ENCODE peak calls at places on chromosomes 11 and 22, in seven cellular contexts. One of them, this sample, is unnamed.

GRCh38 chr11:134398079-134398444 is 14.0 kb downstream of the B3GAT1 start:
- DNase-seq in RWPE1: peak; percentile 18
- DNase-seq in uterus: no peak
- DNase-seq in dorsolateral prefrontal cortex: no peak
- DNase-seq in coronary artery: no peak
- DNase-seq in stomach: peak; percentile 83
- DNase-seq in gastrocnemius medialis: no peak
- DNase-seq in this sample: no peak

GRCh38 chr11:33987545-33987944 is 64.0 kb upstream of the CAPRIN1 start:
- DNase-seq in dorsolateral prefrontal cortex: no peak
- DNase-seq in uterus: no peak
- DNase-seq in RWPE1: no peak
- DNase-seq in stomach: no peak
- DNase-seq in gastrocnemius medialis: no peak
- DNase-seq in coronary artery: no peak
- DNase-seq in this sample: no peak

GRCh38 chr11:46183819-46184218 is 62.6 kb upstream of the PHF21A start:
- DNase-seq in stomach: no peak
- DNase-seq in dorsolateral prefrontal cortex: no peak
- DNase-seq in RWPE1: peak; percentile 78
- DNase-seq in uterus: no peak
- DNase-seq in gastrocnemius medialis: no peak
- DNase-seq in coronary artery: no peak
- DNase-seq in this sample: no peak

GRCh38 chr11:117819096-117820040 is 5.2 kb downstream of the FXYD2 start:
- DNase-seq in uterus: peak; percentile 75
- DNase-seq in RWPE1: no peak
- DNase-seq in stomach: peak; percentile 66
- DNase-seq in coronary artery: no peak
- DNase-seq in gastrocnemius medialis: no peak
- DNase-seq in dorsolateral prefrontal cortex: no peak
- DNase-seq in this sample: no peak

GRCh38 chr11:103433976-103434375 is 324.8 kb downstream of the DYNC2H1 start:
- DNase-seq in dorsolateral prefrontal cortex: no peak
- DNase-seq in uterus: no peak
- DNase-seq in stomach: no peak
- DNase-seq in gastrocnemius medialis: no peak
- DNase-seq in RWPE1: no peak
- DNase-seq in coronary artery: no peak
- DNase-seq in this sample: no peak

GRCh38 chr11:15883349-15883961 is 472.9 kb downstream of the SOX6 start:
- DNase-seq in gastrocnemius medialis: no peak
- DNase-seq in stomach: no peak
- DNase-seq in RWPE1: no peak
- DNase-seq in dorsolateral prefrontal cortex: no peak
- DNase-seq in coronary artery: no peak
- DNase-seq in uterus: peak; percentile 18
- DNase-seq in this sample: no peak

GRCh38 chr11:353315-353857 is 15.9 kb upstream of the B4GALNT4 start:
- DNase-seq in gastrocnemius medialis: peak; percentile 77
- DNase-seq in RWPE1: no peak
- DNase-seq in uterus: peak; percentile 91
- DNase-seq in stomach: peak; percentile 87
- DNase-seq in dorsolateral prefrontal cortex: peak; percentile 21
- DNase-seq in coronary artery: peak; percentile 94
- DNase-seq in this sample: no peak

GRCh38 chr22:40541300-40541699 is 95.2 kb downstream of the MRTFA start:
- DNase-seq in gastrocnemius medialis: no peak
- DNase-seq in uterus: no peak
- DNase-seq in stomach: no peak
- DNase-seq in coronary artery: no peak
- DNase-seq in RWPE1: peak; percentile 87
- DNase-seq in dorsolateral prefrontal cortex: no peak
- DNase-seq in this sample: no peak

DNA sequence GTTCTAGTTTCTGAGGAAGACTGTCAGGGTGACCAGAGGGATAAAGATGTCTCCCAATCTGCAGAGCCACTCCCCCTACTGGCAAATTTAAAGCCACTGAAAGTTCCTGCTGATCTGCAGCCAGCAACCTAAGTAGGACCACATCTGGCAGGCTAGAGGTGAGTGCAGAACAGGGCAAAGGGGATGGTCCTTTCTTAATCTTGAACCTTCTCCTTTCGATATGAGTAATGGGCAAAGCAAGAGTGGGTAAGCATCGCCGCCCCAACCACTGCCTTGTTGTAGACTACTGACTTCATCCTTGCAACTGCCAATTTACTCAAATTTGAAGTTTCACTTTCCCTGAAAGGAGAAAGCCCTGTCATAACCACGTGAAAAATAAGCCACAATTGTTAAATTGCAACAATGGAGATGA is 30.7 kb downstream of the SCUBE2 start:
- DNase-seq in RWPE1: no peak
- DNase-seq in uterus: no peak
- DNase-seq in dorsolateral prefrontal cortex: no peak
- DNase-seq in gastrocnemius medialis: no peak
- DNase-seq in stomach: no peak
- DNase-seq in coronary artery: no peak
- DNase-seq in this sample: no peak
- TF ChIP-seq CTCF in RWPE1: no peak
- TF ChIP-seq CTCF in uterus: no peak
- TF ChIP-seq CTCF in dorsolateral prefrontal cortex: peak; percentile 14
- TF ChIP-seq CTCF in gastrocnemius medialis: no peak
- TF ChIP-seq CTCF in stomach: no peak
- TF ChIP-seq CTCF in coronary artery: no peak
- TF ChIP-seq CTCF in this sample: peak; percentile 27

GRCh38 chr22:45970709-45971388 is 6.1 kb downstream of the WNT7B start:
- DNase-seq in RWPE1: no peak
- DNase-seq in gastrocnemius medialis: no peak
- DNase-seq in coronary artery: no peak
- DNase-seq in stomach: no peak
- DNase-seq in uterus: no peak
- DNase-seq in dorsolateral prefrontal cortex: no peak
- DNase-seq in this sample: no peak

GRCh38 chr22:45968003-45968650 is 8.8 kb downstream of the WNT7B start:
- DNase-seq in stomach: no peak
- DNase-seq in uterus: no peak
- DNase-seq in coronary artery: no peak
- DNase-seq in RWPE1: no peak
- DNase-seq in dorsolateral prefrontal cortex: no peak
- DNase-seq in gastrocnemius medialis: no peak
- DNase-seq in this sample: no peak

GRCh38 chr22:45969801-45970464 is 7.0 kb downstream of the WNT7B start:
- DNase-seq in uterus: no peak
- DNase-seq in stomach: no peak
- DNase-seq in coronary artery: no peak
- DNase-seq in gastrocnemius medialis: no peak
- DNase-seq in dorsolateral prefrontal cortex: no peak
- DNase-seq in RWPE1: no peak
- DNase-seq in this sample: no peak

GRCh38 chr22:45968751-45969413 is 8.1 kb downstream of the WNT7B start:
- DNase-seq in RWPE1: peak; percentile 93
- DNase-seq in stomach: no peak
- DNase-seq in gastrocnemius medialis: no peak
- DNase-seq in dorsolateral prefrontal cortex: no peak
- DNase-seq in coronary artery: no peak
- DNase-seq in uterus: no peak
- DNase-seq in this sample: no peak

GRCh38 chr22:45969414-45969799 is 7.6 kb downstream of the WNT7B start:
- DNase-seq in RWPE1: no peak
- DNase-seq in uterus: no peak
- DNase-seq in gastrocnemius medialis: no peak
- DNase-seq in stomach: no peak
- DNase-seq in dorsolateral prefrontal cortex: no peak
- DNase-seq in coronary artery: no peak
- DNase-seq in this sample: no peak
- TF ChIP-seq CTCF in RWPE1: peak; percentile 29
- TF ChIP-seq CTCF in uterus: no peak
- TF ChIP-seq CTCF in gastrocnemius medialis: no peak
- TF ChIP-seq CTCF in stomach: no peak
- TF ChIP-seq CTCF in dorsolateral prefrontal cortex: no peak
- TF ChIP-seq CTCF in coronary artery: no peak
- TF ChIP-seq CTCF in this sample: peak; percentile 30

GRCh38 chr11:86869531-86869930 is 69.2 kb downstream of the PRSS23 start:
- DNase-seq in coronary artery: no peak
- DNase-seq in stomach: no peak
- DNase-seq in uterus: no peak
- DNase-seq in gastrocnemius medialis: no peak
- DNase-seq in RWPE1: no peak
- DNase-seq in dorsolateral prefrontal cortex: no peak
- DNase-seq in this sample: no peak

GRCh38 chr11:86874314-86875056 is 74.1 kb downstream of the PRSS23 start:
- DNase-seq in uterus: no peak
- DNase-seq in RWPE1: no peak
- DNase-seq in gastrocnemius medialis: no peak
- DNase-seq in dorsolateral prefrontal cortex: no peak
- DNase-seq in coronary artery: no peak
- DNase-seq in stomach: no peak
- DNase-seq in this sample: no peak

GRCh38 chr11:86865436-86865835 is 65.1 kb downstream of the PRSS23 start:
- DNase-seq in uterus: no peak
- DNase-seq in stomach: no peak
- DNase-seq in RWPE1: no peak
- DNase-seq in dorsolateral prefrontal cortex: peak; percentile 67
- DNase-seq in coronary artery: no peak
- DNase-seq in gastrocnemius medialis: no peak
- DNase-seq in this sample: no peak

GRCh38 chr11:86873573-86874083 is 73.3 kb downstream of the PRSS23 start:
- DNase-seq in uterus: no peak
- DNase-seq in RWPE1: no peak
- DNase-seq in gastrocnemius medialis: no peak
- DNase-seq in stomach: no peak
- DNase-seq in dorsolateral prefrontal cortex: no peak
- DNase-seq in coronary artery: no peak
- DNase-seq in this sample: no peak

GRCh38 chr11:86869966-86870570 is 69.7 kb downstream of the PRSS23 start:
- DNase-seq in RWPE1: peak; percentile 60
- DNase-seq in gastrocnemius medialis: peak; percentile 24
- DNase-seq in dorsolateral prefrontal cortex: peak; percentile 32
- DNase-seq in stomach: peak; percentile 50
- DNase-seq in uterus: peak; percentile 64
- DNase-seq in coronary artery: no peak
- DNase-seq in this sample: no peak
- TF ChIP-seq CTCF in RWPE1: peak; percentile 83
- TF ChIP-seq CTCF in gastrocnemius medialis: peak; percentile 75
- TF ChIP-seq CTCF in dorsolateral prefrontal cortex: peak; percentile 82
- TF ChIP-seq CTCF in stomach: peak; percentile 51
- TF ChIP-seq CTCF in uterus: peak; percentile 73
- TF ChIP-seq CTCF in coronary artery: peak; percentile 79
- TF ChIP-seq CTCF in this sample: peak; percentile 90

GRCh38 chr11:62602141-62603071 is 741 bp upstream of the MTA2 start:
- DNase-seq in stomach: peak; percentile 65
- DNase-seq in dorsolateral prefrontal cortex: peak; percentile 68
- DNase-seq in RWPE1: peak; percentile 79
- DNase-seq in gastrocnemius medialis: peak; percentile 65
- DNase-seq in uterus: peak; percentile 67
- DNase-seq in coronary artery: peak; percentile 87
- DNase-seq in this sample: no peak
- TF ChIP-seq CTCF in stomach: no peak
- TF ChIP-seq CTCF in dorsolateral prefrontal cortex: peak; percentile 32
- TF ChIP-seq CTCF in RWPE1: peak; percentile 25
- TF ChIP-seq CTCF in gastrocnemius medialis: peak; percentile 47
- TF ChIP-seq CTCF in uterus: peak; percentile 34
- TF ChIP-seq CTCF in coronary artery: peak; percentile 27
- TF ChIP-seq CTCF in this sample: no peak

GRCh38 chr11:76215946-76216345 is 9.6 kb upstream of the WNT11 start:
- DNase-seq in RWPE1: no peak
- DNase-seq in dorsolateral prefrontal cortex: no peak
- DNase-seq in uterus: no peak
- DNase-seq in gastrocnemius medialis: no peak
- DNase-seq in coronary artery: no peak
- DNase-seq in stomach: no peak
- DNase-seq in this sample: no peak

GRCh38 chr11:76218449-76219206 is 12.3 kb upstream of the WNT11 start:
- DNase-seq in uterus: no peak
- DNase-seq in RWPE1: no peak
- DNase-seq in stomach: no peak
- DNase-seq in gastrocnemius medialis: no peak
- DNase-seq in coronary artery: no peak
- DNase-seq in dorsolateral prefrontal cortex: no peak
- DNase-seq in this sample: no peak

GRCh38 chr11:76216536-76217326 is 10.4 kb upstream of the WNT11 start:
- DNase-seq in stomach: no peak
- DNase-seq in coronary artery: no peak
- DNase-seq in uterus: no peak
- DNase-seq in gastrocnemius medialis: no peak
- DNase-seq in RWPE1: no peak
- DNase-seq in dorsolateral prefrontal cortex: no peak
- DNase-seq in this sample: no peak

GRCh38 chr11:76219243-76219642 is 12.9 kb upstream of the WNT11 start:
- DNase-seq in dorsolateral prefrontal cortex: no peak
- DNase-seq in coronary artery: no peak
- DNase-seq in RWPE1: no peak
- DNase-seq in gastrocnemius medialis: no peak
- DNase-seq in uterus: no peak
- DNase-seq in stomach: no peak
- DNase-seq in this sample: no peak

GRCh38 chr11:76217653-76218160 is 11.4 kb upstream of the WNT11 start:
- DNase-seq in coronary artery: no peak
- DNase-seq in stomach: no peak
- DNase-seq in gastrocnemius medialis: no peak
- DNase-seq in RWPE1: no peak
- DNase-seq in uterus: no peak
- DNase-seq in dorsolateral prefrontal cortex: no peak
- DNase-seq in this sample: no peak
- TF ChIP-seq CTCF in coronary artery: no peak
- TF ChIP-seq CTCF in stomach: no peak
- TF ChIP-seq CTCF in gastrocnemius medialis: no peak
- TF ChIP-seq CTCF in RWPE1: no peak
- TF ChIP-seq CTCF in uterus: no peak
- TF ChIP-seq CTCF in dorsolateral prefrontal cortex: no peak
- TF ChIP-seq CTCF in this sample: no peak

GRCh38 chr11:130164221-130164570 is 4.6 kb downstream of the ST14 start:
- DNase-seq in uterus: no peak
- DNase-seq in dorsolateral prefrontal cortex: no peak
- DNase-seq in stomach: no peak
- DNase-seq in gastrocnemius medialis: no peak
- DNase-seq in RWPE1: no peak
- DNase-seq in coronary artery: no peak
- DNase-seq in this sample: no peak

GRCh38 chr11:130161441-130161840 is 1.9 kb downstream of the ST14 start:
- DNase-seq in dorsolateral prefrontal cortex: no peak
- DNase-seq in coronary artery: no peak
- DNase-seq in gastrocnemius medialis: no peak
- DNase-seq in uterus: no peak
- DNase-seq in RWPE1: no peak
- DNase-seq in stomach: no peak
- DNase-seq in this sample: no peak

GRCh38 chr11:130165601-130166456 is 6.2 kb downstream of the ST14 start:
- DNase-seq in gastrocnemius medialis: no peak
- DNase-seq in stomach: no peak
- DNase-seq in RWPE1: no peak
- DNase-seq in uterus: no peak
- DNase-seq in dorsolateral prefrontal cortex: no peak
- DNase-seq in coronary artery: peak; percentile 29
- DNase-seq in this sample: no peak

GRCh38 chr11:130162733-130163132 is 3.2 kb downstream of the ST14 start:
- DNase-seq in gastrocnemius medialis: no peak
- DNase-seq in uterus: no peak
- DNase-seq in RWPE1: peak; percentile 41
- DNase-seq in coronary artery: no peak
- DNase-seq in stomach: no peak
- DNase-seq in dorsolateral prefrontal cortex: no peak
- DNase-seq in this sample: no peak

GRCh38 chr11:130163346-130164220 is 4.0 kb downstream of the ST14 start:
- DNase-seq in gastrocnemius medialis: no peak
- DNase-seq in uterus: no peak
- DNase-seq in coronary artery: peak; percentile 62
- DNase-seq in RWPE1: no peak
- DNase-seq in dorsolateral prefrontal cortex: no peak
- DNase-seq in stomach: peak; percentile 80
- DNase-seq in this sample: no peak
- TF ChIP-seq CTCF in gastrocnemius medialis: no peak
- TF ChIP-seq CTCF in uterus: no peak
- TF ChIP-seq CTCF in coronary artery: no peak
- TF ChIP-seq CTCF in RWPE1: no peak
- TF ChIP-seq CTCF in dorsolateral prefrontal cortex: no peak
- TF ChIP-seq CTCF in stomach: no peak
- TF ChIP-seq CTCF in this sample: no peak